ENCODE peak calls at places on chromosomes 12 and 14, in ten cellular contexts. X, V, K, Z, D, H, R, F, N and J are unnamed samples.

GRCh38 chr14:71086571-71086970 is 179.3 kb downstream of the PCNX1 start:
- DNase-seq in N (no peak), R (no peak), X (no peak), V (no peak), K (no peak), F (no peak), D (no peak), Z (no peak), H (no peak), J (no peak)

GRCh38 chr12:104434129-104434528 is 22.6 kb upstream of the CHST11 start:
- DNase-seq in K (no peak), F (no peak), X (no peak), N (no peak), H (no peak), D (no peak), R (no peak), V (no peak), Z (no peak), J (no peak)

GRCh38 chr14:62039871-62040270 is 277.7 kb downstream of the SNAPC1 start:
- DNase-seq in Z (no peak), N (no peak), R (peak), H (no peak), X (no peak), F (no peak), V (no peak), K (no peak), D (no peak), J (no peak)

GRCh38 chr12:123572391-123572790 is 12.0 kb upstream of the TMED2 start:
- DNase-seq in N (no peak), K (peak), H (no peak), Z (no peak), D (no peak), F (no peak), X (no peak), V (no peak), R (no peak), J (no peak)

GRCh38 chr12:132075714-132076553 is 68.2 kb downstream of the DDX51 start:
- DNase-seq in K (no peak), R (no peak), Z (no peak), V (no peak), N (no peak), F (no peak), H (no peak), X (no peak), D (no peak), J (no peak)

GRCh38 chr12:111174283-111175108 is 194.4 kb downstream of the PHETA1 start:
- DNase-seq in K (no peak), H (no peak), R (no peak), Z (no peak), N (peak), F (no peak), V (peak), X (no peak), D (no peak), J (no peak)

GRCh38 chr12:108616941-108617858 is 16.5 kb downstream of the SELPLG start:
- DNase-seq in N (no peak), V (peak), R (no peak), Z (no peak), H (no peak), F (no peak), K (no peak), X (no peak), D (no peak), J (no peak)

GRCh38 chr12:10959777-10960176 is 20.7 kb upstream of the TAS2R14 start:
- DNase-seq in F (no peak), Z (no peak), K (no peak), X (no peak), D (no peak), H (peak), N (peak), V (no peak), R (no peak), J (no peak)

GRCh38 chr14:99257673-99258221 is 14.2 kb downstream of the BCL11B start:
- DNase-seq in D (no peak), R (no peak), X (no peak), K (no peak), H (no peak), Z (no peak), F (no peak), N (no peak), V (no peak), J (no peak)

GRCh38 chr14:49970474-49971147 is 77.7 kb downstream of the ARF6 start:
- DNase-seq in V (no peak), F (no peak), Z (no peak), D (no peak), H (peak), N (peak), K (no peak), R (peak), X (peak), J (no peak)

GRCh38 chr12:131205534-131205933 is 251.8 kb downstream of the ADGRD1 start:
- DNase-seq in Z (no peak), F (no peak), R (no peak), D (no peak), V (no peak), K (no peak), N (no peak), H (no peak), X (no peak), J (no peak)

GRCh38 chr12:57809425-57809824 is 9.1 kb downstream of the AVIL start:
- DNase-seq in X (no peak), V (no peak), D (no peak), H (no peak), N (no peak), Z (no peak), K (no peak), R (no peak), F (no peak), J (no peak)

GRCh38 chr14:103561381-103562134 is 899 bp downstream of the BAG5 start:
- DNase-seq in R (peak), H (peak), K (peak), D (peak), V (no peak), F (no peak), Z (no peak), N (peak), X (peak), J (peak)

GRCh38 chr14:65867333-65867732 is 454.8 kb downstream of the FUT8 start:
- DNase-seq in K (no peak), X (no peak), N (no peak), V (no peak), H (no peak), D (no peak), Z (no peak), F (no peak), R (no peak), J (no peak)

GRCh38 chr12:46693034-46693433 is 132.8 kb downstream of the SLC38A4 start:
- DNase-seq in H (no peak), F (no peak), K (no peak), Z (no peak), X (no peak), V (no peak), N (no peak), D (no peak), R (no peak), J (no peak)

GRCh38 chr12:123546281-123546680 is 12.8 kb upstream of the RILPL1 start:
- DNase-seq in D (no peak), F (no peak), V (peak), K (no peak), N (no peak), R (no peak), X (no peak), Z (no peak), H (no peak), J (no peak)

GRCh38 chr14:54147285-54147684 is 190.7 kb upstream of the BMP4 start:
- DNase-seq in V (no peak), F (no peak), D (no peak), K (no peak), N (peak), Z (no peak), X (no peak), H (peak), R (no peak), J (no peak)

GRCh38 chr14:59727073-59727661 is 143.4 kb downstream of the RTN1 start:
- DNase-seq in N (no peak), D (peak), V (no peak), F (no peak), R (no peak), K (no peak), H (no peak), Z (no peak), X (no peak), J (no peak)

GRCh38 chr12:51895378-51896135 is 7.7 kb downstream of the ANKRD33 start:
- DNase-seq in F (no peak), N (no peak), K (no peak), X (no peak), Z (no peak), D (peak), H (no peak), R (no peak), V (no peak), J (no peak)

GRCh38 chr14:99853206-99853605 is 60.0 kb downstream of the EML1 start:
- DNase-seq in Z (no peak), R (no peak), D (peak), F (no peak), N (no peak), H (no peak), K (no peak), X (no peak), V (no peak), J (no peak)

GRCh38 chr14:102911991-102912761 is 10.3 kb upstream of the AMN start:
- DNase-seq in Z (no peak), V (no peak), R (no peak), N (no peak), H (no peak), K (no peak), F (no peak), D (no peak), X (no peak), J (no peak)

GRCh38 chr14:33765251-33765650 is 185.6 kb downstream of the EGLN3 start:
- DNase-seq in D (peak), R (peak), F (no peak), Z (peak), K (no peak), X (peak), N (peak), V (no peak), H (peak), J (no peak)

GRCh38 chr14:30016025-30016424 is 88.4 kb upstream of the PRKD1 start:
- DNase-seq in Z (no peak), D (no peak), R (no peak), V (no peak), H (no peak), N (no peak), X (no peak), K (no peak), F (no peak), J (no peak)

DNA sequence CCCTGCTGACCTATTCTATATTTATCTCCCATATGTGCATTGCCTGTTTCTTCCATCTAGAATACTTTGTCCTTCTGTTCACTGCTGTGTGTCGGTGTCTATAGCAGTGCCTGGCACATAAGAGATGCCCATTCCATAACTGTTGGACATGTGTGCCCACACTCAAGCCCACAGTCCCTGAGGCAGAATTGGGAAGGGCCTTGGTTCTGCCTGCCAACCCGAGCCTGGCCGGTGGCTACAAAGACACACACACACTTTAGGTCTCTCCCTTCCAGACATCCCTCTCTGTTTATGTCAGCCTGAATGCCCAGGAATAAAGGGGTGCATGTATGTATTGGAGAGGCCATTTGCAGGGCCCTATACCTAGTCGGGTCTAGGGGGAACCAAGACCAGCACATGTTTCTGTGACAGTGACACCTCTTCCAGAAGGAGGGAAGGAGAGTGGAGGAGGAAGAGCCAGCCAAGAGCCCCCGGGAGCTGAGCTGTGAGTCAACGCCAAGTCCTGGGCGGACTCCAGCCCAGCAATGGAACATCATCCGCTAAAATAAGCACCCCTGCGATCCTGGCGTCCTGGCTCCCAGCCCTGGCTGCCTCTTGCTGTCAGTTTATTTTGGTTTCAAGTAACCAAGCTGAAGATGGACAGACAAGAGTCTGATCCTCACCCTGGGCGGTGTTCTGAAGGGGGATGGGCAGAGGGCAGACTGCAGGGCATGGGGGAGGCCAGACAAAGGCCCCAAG is 4.3 kb upstream of the ASB2 start:
- DNase-seq in Z (no peak), D (peak), N (peak), K (no peak), F (no peak), X (peak), H (no peak), V (no peak), R (no peak), J (no peak)
- H3K27ac ChIP-seq in Z (no peak), D (peak), N (peak), K (no peak), F (no peak), X (peak), H (no peak), V (no peak), R (no peak), J (no peak)

GRCh38 chr12:91923864-91924263 is 221.8 kb downstream of the BTG1 start:
- DNase-seq in K (no peak), V (no peak), X (no peak), R (no peak), N (no peak), D (peak), Z (no peak), F (no peak), H (no peak), J (no peak)
- H3K27ac ChIP-seq in K (no peak), V (no peak), X (no peak), R (no peak), N (no peak), D (no peak), Z (no peak), F (no peak), H (no peak), J (no peak)

GRCh38 chr12:101824831-101825230 is 5.9 kb downstream of the GNPTAB start:
- DNase-seq in K (no peak), R (no peak), D (no peak), V (no peak), X (no peak), N (no peak), F (no peak), H (no peak), Z (no peak), J (no peak)
- H3K27ac ChIP-seq in K (peak), R (no peak), D (peak), V (no peak), X (peak), N (no peak), F (no peak), H (no peak), Z (no peak), J (no peak)

GRCh38 chr14:23352506-23353432 is at the start of gene SLC22A17:
- DNase-seq in Z (peak), K (peak), H (peak), D (peak), R (no peak), N (peak), X (peak), V (peak), F (peak), J (peak)

GRCh38 chr14:23349156-23349845 is 3.4 kb downstream of the SLC22A17 start:
- DNase-seq in H (no peak), K (no peak), F (no peak), V (no peak), Z (no peak), X (no peak), R (no peak), D (no peak), N (no peak), J (no peak)

GRCh38 chr14:23354990-23355389 is 2.3 kb upstream of the SLC22A17 start:
- DNase-seq in D (no peak), H (no peak), Z (no peak), N (no peak), R (no peak), V (no peak), K (no peak), F (no peak), X (no peak), J (no peak)

GRCh38 chr14:23353433-23353780 is 720 bp upstream of the SLC22A17 start:
- DNase-seq in D (no peak), Z (no peak), F (no peak), N (no peak), R (no peak), H (no peak), V (no peak), X (no peak), K (no peak), J (no peak)

DNA sequence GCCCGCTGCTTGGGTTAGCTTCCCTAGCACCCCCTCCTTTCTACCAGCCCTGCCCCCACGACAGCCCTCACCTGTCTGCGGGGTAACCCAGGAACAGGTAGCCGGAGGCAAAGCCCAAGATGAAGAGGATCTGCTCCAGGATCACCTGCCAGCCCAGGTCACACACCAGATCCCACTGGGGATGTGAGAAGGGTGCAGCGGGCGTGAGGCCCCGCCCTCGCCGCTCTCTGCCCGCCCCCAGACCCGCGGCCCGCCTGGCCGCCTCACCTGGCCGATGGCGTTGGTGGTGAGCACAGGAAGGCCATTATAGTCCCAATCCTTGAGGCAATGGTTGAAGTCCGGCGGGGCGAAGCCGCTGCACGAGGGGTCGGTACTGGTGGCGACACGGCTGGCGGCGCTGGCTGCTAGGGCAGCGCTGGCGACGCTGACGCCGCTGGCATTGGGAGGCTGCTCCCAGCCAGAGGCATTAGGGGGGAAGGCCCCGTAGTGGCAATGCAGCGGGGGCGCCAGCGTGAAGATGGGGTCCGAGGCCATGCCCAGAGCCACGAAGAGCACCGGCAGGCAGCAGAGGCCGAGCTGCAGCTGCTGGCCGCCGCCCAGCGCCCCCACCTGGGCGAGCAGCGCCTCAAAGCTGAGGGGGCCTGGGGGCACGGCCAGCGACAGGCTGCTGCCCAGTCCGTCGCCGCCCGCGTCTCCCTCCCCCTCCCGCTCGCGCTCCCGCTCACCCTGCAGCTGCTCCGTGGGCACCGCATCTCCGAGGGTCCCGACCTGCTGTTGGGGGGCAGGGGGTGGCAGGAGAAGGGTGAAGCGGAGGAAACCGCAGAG is 794 bp downstream of the SLC22A17 start:
- DNase-seq in H (no peak), V (no peak), D (no peak), F (no peak), R (no peak), Z (peak), N (no peak), X (no peak), K (no peak), J (no peak)
- H3K27ac ChIP-seq in H (no peak), V (peak), D (peak), F (no peak), R (no peak), Z (no peak), N (no peak), X (no peak), K (no peak), J (no peak)

DNA sequence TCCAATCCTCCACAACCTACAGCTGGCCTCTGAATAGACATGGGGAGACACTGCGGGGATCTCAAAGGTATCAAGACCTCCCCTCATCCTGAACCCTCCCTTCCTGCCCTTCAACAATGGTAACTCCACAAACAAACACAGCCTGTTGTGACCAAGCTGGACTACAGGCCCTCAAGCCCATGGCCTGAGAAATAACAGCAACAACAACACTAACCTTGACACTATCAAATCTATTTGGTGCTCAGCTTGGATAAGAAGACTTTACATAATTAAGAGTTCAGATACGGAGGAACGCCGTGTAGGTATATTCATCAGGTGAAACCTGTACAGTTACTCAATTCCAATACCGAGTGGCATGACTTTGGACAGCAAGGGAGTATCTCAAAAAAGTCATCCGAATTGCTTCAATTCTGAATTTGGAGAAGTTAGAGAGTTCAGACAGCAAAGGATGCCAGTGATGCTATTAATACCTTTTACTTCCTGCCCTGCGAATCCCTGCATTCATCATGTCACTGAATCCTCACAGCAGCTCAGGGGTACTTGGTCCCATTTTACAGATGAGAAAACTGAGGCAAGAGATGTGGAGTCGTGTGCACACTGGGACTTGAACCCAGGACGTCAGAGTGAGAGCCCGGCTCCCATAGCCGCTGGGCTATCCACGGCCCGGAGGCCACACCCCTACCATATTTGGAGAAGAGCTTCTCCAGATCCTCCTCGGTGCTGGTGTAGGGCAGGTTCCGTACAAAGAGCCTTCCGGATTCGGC is 17.8 kb downstream of the RBM19 start:
- DNase-seq in V (no peak), X (no peak), D (no peak), H (no peak), N (no peak), F (no peak), R (no peak), K (no peak), Z (no peak), J (no peak)
- H3K27ac ChIP-seq in V (no peak), X (no peak), D (no peak), H (no peak), N (no peak), F (no peak), R (no peak), K (no peak), Z (no peak), J (no peak)

DNA sequence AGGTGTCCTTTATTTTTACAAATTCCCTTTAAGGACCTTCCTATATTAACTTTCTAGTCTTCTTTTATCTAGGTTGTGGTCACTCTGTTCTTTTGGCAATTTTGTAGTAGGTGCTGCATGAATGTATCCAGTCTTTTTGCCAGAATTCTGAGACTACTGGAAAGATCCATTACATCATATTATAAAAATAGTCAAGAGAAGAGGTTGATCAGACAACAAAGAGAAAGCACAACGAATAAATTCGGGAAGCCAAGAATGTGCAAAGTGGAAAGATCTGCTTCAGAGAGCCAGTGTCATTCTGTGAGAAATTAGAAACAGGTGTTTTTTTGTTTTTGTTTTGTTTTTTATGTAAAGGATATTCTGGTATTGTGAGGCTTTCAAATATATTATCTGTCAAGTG is 15.8 kb upstream of the SLC16A7 start:
- DNase-seq in N (no peak), K (no peak), Z (no peak), X (no peak), V (no peak), F (no peak), D (no peak), H (no peak), R (no peak), J (no peak)
- H3K27ac ChIP-seq in N (no peak), K (no peak), Z (no peak), X (no peak), V (no peak), F (no peak), D (peak), H (no peak), R (no peak), J (no peak)